ENCODE peak calls at places on chromosomes 7 and 10, in five cellular contexts. X is HTR-8/SVneo, P is fibroblast of the aortic adventitia, U is left cardiac atrium, R is Kasumi-1. G is an unnamed sample.

GRCh38 chr10:6173203-6173602 is 29.5 kb upstream of the PFKFB3 start:
- DNase-seq in X (no peak), P (no peak), U (no peak), R (peak), G (no peak)

GRCh38 chr10:5975641-5976473 is 1.5 kb downstream of the IL15RA start:
- DNase-seq in X (no peak), P (peak), U (peak), R (peak), G (peak)

GRCh38 chr10:106011189-106011744 is 1153.2 kb downstream of the SORCS1 start:
- DNase-seq in X (no peak), P (no peak), U (no peak), R (no peak), G (no peak)

GRCh38 chr7:99975782-99976521 is at the start of gene AZGP1:
- DNase-seq in X (no peak), P (no peak), U (no peak), R (no peak), G (no peak)

GRCh38 chr10:79150444-79150754 is 81.6 kb downstream of the ZMIZ1 start:
- DNase-seq in X (no peak), P (no peak), U (no peak), R (no peak), G (no peak)

GRCh38 chr10:7789390-7789789 is 1.4 kb downstream of the ATP5F1C start:
- DNase-seq in X (no peak), P (peak), U (peak), R (peak), G (no peak)

GRCh38 chr10:50552308-50552707 is 71.4 kb downstream of the SGMS1 start:
- DNase-seq in X (no peak), P (peak), U (no peak), R (no peak), G (no peak)

GRCh38 chr7:102044984-102045673 is 227.7 kb downstream of the CUX1 start:
- DNase-seq in X (peak), P (peak), U (peak), R (peak), G (no peak)

GRCh38 chr10:1094112-1095057 is 38.2 kb downstream of the WDR37 start:
- DNase-seq in X (no peak), P (no peak), U (no peak), R (no peak), G (no peak)

GRCh38 chr10:47253651-47254375 is 46.2 kb upstream of the GDF10 start:
- DNase-seq in X (no peak), P (peak), U (peak), R (no peak), G (peak)

GRCh38 chr7:9201928-9202327 is 768.5 kb downstream of the NXPH1 start:
- DNase-seq in X (no peak), P (no peak), U (no peak), R (no peak), G (no peak)

GRCh38 chr10:48429309-48429708 is 122.8 kb downstream of the MAPK8 start:
- DNase-seq in X (no peak), P (no peak), U (no peak), R (no peak), G (no peak)

GRCh38 chr10:115045516-115045915 is 47.6 kb upstream of the ATRNL1 start:
- DNase-seq in X (no peak), P (no peak), U (no peak), R (no peak), G (no peak)

GRCh38 chr10:79310911-79311573 is 36.2 kb upstream of the PPIF start:
- DNase-seq in X (no peak), P (no peak), U (peak), R (no peak), G (no peak)

GRCh38 chr7:132395375-132395774 is 180.9 kb downstream of the PLXNA4 start:
- DNase-seq in X (no peak), P (no peak), U (no peak), R (no peak), G (no peak)

GRCh38 chr10:35056133-35056532 is 34.0 kb downstream of the CUL2 start:
- DNase-seq in X (no peak), P (no peak), U (no peak), R (no peak), G (no peak)

GRCh38 chr10:36178616-36179015 is 536.5 kb upstream of the FZD8 start:
- DNase-seq in X (no peak), P (no peak), U (no peak), R (no peak), G (no peak)

GRCh38 chr7:23065974-23066373 is 39.6 kb upstream of the KLHL7 start:
- DNase-seq in X (no peak), P (no peak), U (no peak), R (no peak), G (no peak)

GRCh38 chr10:78776746-78777145 is 292.0 kb upstream of the ZMIZ1 start:
- DNase-seq in X (no peak), P (no peak), U (no peak), R (peak), G (peak)

GRCh38 chr10:47073967-47074366 is 162.7 kb downstream of the PTPN20 start:
- DNase-seq in X (no peak), P (no peak), U (no peak), R (no peak), G (no peak)

GRCh38 chr7:5283421-5284303 is 919 bp downstream of the SLC29A4 start:
- DNase-seq in X (no peak), P (no peak), U (no peak), R (no peak), G (no peak)

GRCh38 chr7:67610897-67611296 is 614.3 kb downstream of the TYW1 start:
- DNase-seq in X (no peak), P (no peak), U (no peak), R (no peak), G (no peak)